ENCODE peak calls at places on chromosomes 7 and 10, in four cellular contexts. One of them, this sample, is unnamed.

GRCh38 chr7:49513939-49514338 is 259.5 kb upstream of the VWC2 start:
- DNase-seq in GM12878: no peak
- DNase-seq in HepG2: no peak
- DNase-seq in K562: no peak
- DNase-seq in this sample: no peak

GRCh38 chr7:158746957-158747356 is 42.4 kb upstream of the NCAPG2 start:
- DNase-seq in HepG2: no peak
- DNase-seq in K562: no peak
- DNase-seq in GM12878: no peak
- DNase-seq in this sample: no peak

GRCh38 chr10:89563861-89564478 is 28.6 kb upstream of the SLC16A12 start:
- DNase-seq in GM12878: peak; percentile 3
- DNase-seq in K562: peak; percentile 24
- DNase-seq in HepG2: peak; percentile 32
- DNase-seq in this sample: peak; percentile 41

GRCh38 chr7:1485156-1485555 is 19.0 kb downstream of the INTS1 start:
- DNase-seq in GM12878: no peak
- DNase-seq in HepG2: no peak
- DNase-seq in K562: no peak
- DNase-seq in this sample: no peak

GRCh38 chr10:78210548-78210947 is 176.9 kb downstream of the RPS24 start:
- DNase-seq in GM12878: no peak
- DNase-seq in K562: no peak
- DNase-seq in HepG2: no peak
- DNase-seq in this sample: no peak

GRCh38 chr10:17742918-17743317 is 9.1 kb upstream of the TMEM236 start:
- DNase-seq in K562: peak; percentile 59
- DNase-seq in HepG2: peak; percentile 30
- DNase-seq in GM12878: no peak
- DNase-seq in this sample: peak; percentile 64

GRCh38 chr7:80942261-80943041 is 23.6 kb upstream of the SEMA3C start:
- DNase-seq in HepG2: peak; percentile 61
- DNase-seq in GM12878: no peak
- DNase-seq in K562: no peak
- DNase-seq in this sample: peak; percentile 45

GRCh38 chr10:49568235-49568634 is 29.3 kb upstream of the ERCC6 start:
- DNase-seq in GM12878: peak; percentile 9
- DNase-seq in HepG2: no peak
- DNase-seq in K562: no peak
- DNase-seq in this sample: no peak

GRCh38 chr7:1386623-1387220 is 72.5 kb downstream of the MICALL2 start:
- DNase-seq in K562: no peak
- DNase-seq in HepG2: no peak
- DNase-seq in GM12878: no peak
- DNase-seq in this sample: no peak

GRCh38 chr10:44989621-44990301 is 11.0 kb upstream of the ZNF22 start:
- DNase-seq in HepG2: no peak
- DNase-seq in GM12878: no peak
- DNase-seq in K562: no peak
- DNase-seq in this sample: no peak

GRCh38 chr10:7763929-7764328 is 23.9 kb downstream of the KIN start:
- DNase-seq in K562: peak; percentile 10
- DNase-seq in GM12878: no peak
- DNase-seq in HepG2: no peak
- DNase-seq in this sample: no peak

GRCh38 chr7:7696458-7697119 is 21.8 kb downstream of the RPA3 start:
- DNase-seq in HepG2: peak; percentile 43
- DNase-seq in GM12878: no peak
- DNase-seq in K562: no peak
- DNase-seq in this sample: no peak

GRCh38 chr7:38905026-38905759 is 3.8 kb downstream of the VPS41 start:
- DNase-seq in K562: no peak
- DNase-seq in GM12878: no peak
- DNase-seq in HepG2: no peak
- DNase-seq in this sample: no peak

GRCh38 chr10:28382520-28383269 is 79.8 kb upstream of the MPP7 start:
- DNase-seq in K562: no peak
- DNase-seq in HepG2: no peak
- DNase-seq in GM12878: no peak
- DNase-seq in this sample: no peak
- TF ChIP-seq TARDBP in K562: no peak
- TF ChIP-seq TARDBP in HepG2: no peak
- TF ChIP-seq TARDBP in GM12878: no peak
- TF ChIP-seq TARDBP in this sample: no peak

GRCh38 chr10:128156999-128157755 is 31.0 kb upstream of the MKI67 start:
- DNase-seq in GM12878: no peak
- DNase-seq in HepG2: peak; percentile 91
- DNase-seq in K562: no peak
- DNase-seq in this sample: no peak
- TF ChIP-seq TARDBP in GM12878: no peak
- TF ChIP-seq TARDBP in HepG2: peak; percentile 88
- TF ChIP-seq TARDBP in K562: no peak
- TF ChIP-seq TARDBP in this sample: no peak

GRCh38 chr7:66535414-66536329 is 93.0 kb upstream of the KCTD7 start:
- DNase-seq in HepG2: peak; percentile 84
- DNase-seq in K562: no peak
- DNase-seq in GM12878: no peak
- DNase-seq in this sample: no peak

GRCh38 chr7:66528652-66529051 is 100.0 kb upstream of the KCTD7 start:
- DNase-seq in K562: no peak
- DNase-seq in HepG2: no peak
- DNase-seq in GM12878: no peak
- DNase-seq in this sample: no peak

GRCh38 chr7:66524738-66525137 is 103.9 kb upstream of the KCTD7 start:
- DNase-seq in K562: peak; percentile 11
- DNase-seq in GM12878: no peak
- DNase-seq in HepG2: no peak
- DNase-seq in this sample: no peak

GRCh38 chr7:66529889-66530615 is 98.6 kb upstream of the KCTD7 start:
- DNase-seq in GM12878: no peak
- DNase-seq in K562: no peak
- DNase-seq in HepG2: no peak
- DNase-seq in this sample: no peak
- TF ChIP-seq TARDBP in GM12878: no peak
- TF ChIP-seq TARDBP in K562: no peak
- TF ChIP-seq TARDBP in HepG2: no peak
- TF ChIP-seq TARDBP in this sample: no peak

GRCh38 chr7:74173866-74174605 is at the start of gene EIF4H:
- DNase-seq in GM12878: peak; percentile 58
- DNase-seq in HepG2: peak; percentile 78
- DNase-seq in K562: peak; percentile 98
- DNase-seq in this sample: peak; percentile 92

GRCh38 chr7:74173074-74173473 is 1.1 kb upstream of the EIF4H start:
- DNase-seq in GM12878: no peak
- DNase-seq in K562: no peak
- DNase-seq in HepG2: peak; percentile 53
- DNase-seq in this sample: no peak

GRCh38 chr7:74175270-74175803 is 1.2 kb downstream of the EIF4H start:
- DNase-seq in GM12878: no peak
- DNase-seq in HepG2: no peak
- DNase-seq in K562: no peak
- DNase-seq in this sample: no peak

GRCh38 chr7:74174606-74175082 is 488 bp downstream of the EIF4H start:
- DNase-seq in K562: peak; percentile 76
- DNase-seq in GM12878: no peak
- DNase-seq in HepG2: peak; percentile 30
- DNase-seq in this sample: peak; percentile 47

DNA sequence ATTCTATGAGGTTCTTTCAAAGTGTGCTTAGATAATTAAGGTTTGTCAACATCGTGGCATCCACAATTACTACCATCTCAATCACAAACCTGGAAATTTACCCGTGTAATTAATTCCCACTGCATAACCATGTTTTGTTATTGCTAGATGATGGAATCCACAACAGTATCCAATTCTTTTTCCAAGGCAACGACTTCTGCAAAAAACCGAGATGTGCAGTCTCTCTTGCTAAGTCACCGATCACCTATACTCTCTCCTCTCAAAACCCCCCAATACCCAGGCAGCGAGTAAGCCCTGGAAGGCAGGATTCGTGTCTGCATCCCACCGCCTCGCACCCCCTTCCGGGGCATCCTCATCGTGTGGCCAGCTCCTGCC is 678 bp upstream of the EIF4H start:
- DNase-seq in K562: no peak
- DNase-seq in HepG2: no peak
- DNase-seq in GM12878: no peak
- DNase-seq in this sample: no peak
- TF ChIP-seq TARDBP in K562: no peak
- TF ChIP-seq TARDBP in HepG2: no peak
- TF ChIP-seq TARDBP in GM12878: no peak
- TF ChIP-seq TARDBP in this sample: no peak

GRCh38 chr10:131090761-131091661 is 220.5 kb downstream of the TCERG1L start:
- DNase-seq in K562: no peak
- DNase-seq in GM12878: no peak
- DNase-seq in HepG2: no peak
- DNase-seq in this sample: no peak
- TF ChIP-seq TARDBP in K562: no peak
- TF ChIP-seq TARDBP in GM12878: no peak
- TF ChIP-seq TARDBP in HepG2: no peak
- TF ChIP-seq TARDBP in this sample: no peak